ENCODE peak calls at places on chromosomes 16 and 17, in nine cellular contexts. A is heart left ventricle; U is BE2C; E is effector memory CD4-positive, alpha-beta T cell; R is kidney; S is fibroblast of lung; I is keratinocyte; C is K562; Z is colonic mucosa. M is an unnamed sample. For H3K9me3 and H3K4me1, the result is how much of the 10 kb centered on the place peaks cover.

GRCh38 chr17:57808882-57809281 is 41.0 kb downstream of the MRPS23 start:
- DNase-seq in U (no peak), Z (no peak), E (no peak), I (no peak), C (no peak), S (no peak), A (no peak), R (no peak), M (no peak)

GRCh38 chr16:71794943-71795342 is 13.7 kb downstream of the AP1G1 start:
- DNase-seq in U (no peak), I (no peak), E (no peak), C (no peak), Z (no peak), S (no peak), A (no peak), R (no peak), M (no peak)

GRCh38 chr16:17776888-17777287 is 306.1 kb upstream of the XYLT1 start:
- DNase-seq in I (no peak), R (no peak), Z (no peak), U (no peak), E (no peak), S (no peak), A (no peak), C (no peak), M (no peak)

GRCh38 chr17:35372846-35373531 is 432 bp downstream of the SLFN11 start:
- DNase-seq in I (no peak), C (peak), E (no peak), R (peak), S (peak), U (no peak), Z (peak), A (peak), M (no peak)

GRCh38 chr16:68377667-68378420 is 67.0 kb downstream of the PRMT7 start:
- DNase-seq in C (no peak), U (peak), Z (no peak), I (no peak), R (no peak), S (no peak), A (no peak), E (no peak), M (no peak)

GRCh38 chr16:86634290-86634689 is 55.9 kb downstream of the FOXL1 start:
- DNase-seq in R (no peak), S (peak), C (peak), E (no peak), Z (no peak), I (no peak), A (no peak), U (no peak), M (no peak)

GRCh38 chr16:67632415-67633172 is 12.3 kb upstream of the CARMIL2 start:
- DNase-seq in Z (no peak), U (no peak), I (no peak), S (peak), E (no peak), R (no peak), C (no peak), A (peak), M (no peak)

GRCh38 chr17:42779304-42779941 is 987 bp upstream of the WNK4 start:
- DNase-seq in E (no peak), Z (peak), R (peak), A (no peak), U (no peak), S (no peak), C (no peak), I (no peak), M (no peak)

GRCh38 chr16:55913717-55914116 is 38.5 kb upstream of the CES5A start:
- DNase-seq in E (no peak), I (peak), A (no peak), C (no peak), R (no peak), U (no peak), S (no peak), Z (no peak), M (no peak)

GRCh38 chr17:4537451-4538235 is 17.5 kb downstream of the MYBBP1A start:
- DNase-seq in R (peak), A (peak), Z (no peak), C (no peak), E (no peak), U (no peak), S (no peak), I (no peak), M (no peak)

GRCh38 chr16:79564594-79565210 is 35.8 kb downstream of the MAF start:
- DNase-seq in A (no peak), Z (no peak), R (no peak), S (no peak), U (no peak), E (no peak), I (no peak), C (no peak), M (no peak)

DNA sequence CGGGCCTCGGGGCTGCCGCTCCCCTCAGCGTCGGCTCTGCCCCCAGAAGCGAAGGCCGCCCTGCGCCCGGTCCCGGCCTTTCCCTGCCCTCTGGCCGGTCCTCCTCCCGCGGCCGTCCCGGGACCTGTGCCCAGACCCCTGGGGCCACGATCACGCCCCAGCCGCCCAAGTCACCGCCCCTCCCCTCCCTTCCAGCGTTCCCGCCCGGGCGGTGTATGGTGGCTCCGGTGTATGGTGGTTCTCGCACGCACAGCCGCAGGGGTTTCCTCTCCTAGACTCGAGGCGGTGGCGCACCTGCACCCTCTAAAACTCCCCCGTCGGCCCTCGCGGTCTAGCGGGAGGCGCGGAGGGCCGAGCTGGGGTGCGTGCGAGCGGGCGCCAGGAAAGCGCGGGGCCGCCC is 10.0 kb downstream of the TIGD7 start:
- DNase-seq in S (no peak), C (no peak), A (peak), E (no peak), Z (no peak), I (no peak), R (no peak), U (no peak), M (no peak)
- H3K9me3 ChIP-seq in S (under half), C (under half), A (half or more), E (under half), Z (under half), I (under half), R (under half), U (under half), M (under half)

GRCh38 chr16:28151180-28151579 is 60.6 kb downstream of the XPO6 start:
- DNase-seq in Z (no peak), I (no peak), E (no peak), C (no peak), R (no peak), A (no peak), S (no peak), U (no peak), M (no peak)

GRCh38 chr16:28157768-28158535 is 53.8 kb downstream of the XPO6 start:
- DNase-seq in U (no peak), R (no peak), Z (no peak), I (no peak), E (no peak), C (no peak), A (no peak), S (peak), M (no peak)

GRCh38 chr16:28156031-28156680 is 55.6 kb downstream of the XPO6 start:
- DNase-seq in I (no peak), R (no peak), U (no peak), Z (no peak), S (no peak), A (no peak), E (no peak), C (no peak), M (no peak)

DNA sequence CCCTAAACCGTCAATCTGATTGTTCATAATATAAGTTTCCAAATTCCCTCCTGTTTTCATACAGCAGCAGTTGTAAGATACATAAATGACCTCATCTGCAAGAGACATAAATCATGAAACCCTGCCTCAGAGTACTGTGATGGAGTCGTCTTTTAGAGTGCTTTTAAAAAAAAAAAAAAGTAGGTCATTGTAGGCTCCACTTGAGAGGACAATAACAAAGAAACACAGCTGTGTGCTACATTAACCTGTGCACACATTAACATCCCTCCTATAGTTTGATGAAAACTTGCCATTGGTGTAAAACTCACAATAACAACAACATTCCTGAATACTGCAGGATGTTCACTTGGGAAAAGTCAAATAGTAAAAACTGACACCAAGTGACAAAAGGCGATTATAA is 56.5 kb downstream of the XPO6 start:
- DNase-seq in E (no peak), U (no peak), S (peak), C (no peak), I (no peak), A (no peak), R (no peak), Z (no peak), M (no peak)
- H3K4me1 ChIP-seq in E (under half), U (under half), S (under half), C (under half), I (under half), A (under half), R (under half), Z (under half), M (under half)

DNA sequence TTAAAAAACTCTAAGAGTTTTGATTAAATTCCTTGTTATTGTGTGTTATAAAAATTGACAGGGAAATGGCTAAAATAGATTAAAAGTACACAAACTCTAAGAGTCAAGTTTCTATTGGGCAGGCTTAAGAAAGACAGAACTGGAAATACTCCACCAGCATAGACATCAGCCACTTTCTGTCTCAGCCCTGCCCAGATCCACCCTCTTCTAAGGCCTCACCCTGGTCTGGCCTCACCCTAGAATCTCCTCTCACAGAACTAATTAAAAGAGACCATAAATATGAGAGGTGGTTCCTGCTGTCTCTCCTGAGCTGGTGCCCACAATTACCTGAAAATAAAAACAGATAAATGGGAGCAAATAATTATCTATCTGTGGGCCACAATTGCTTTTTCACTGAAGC is 1951.0 kb downstream of the TP53TG3F start:
- DNase-seq in A (no peak), U (no peak), S (no peak), I (no peak), R (no peak), C (no peak), Z (no peak), E (no peak), M (no peak)
- H3K9me3 ChIP-seq in A (under half), U (under half), S (under half), I (under half), R (under half), C (under half), Z (under half), E (under half), M (under half)

GRCh38 chr17:78791840-78792709 is 10.0 kb upstream of the CYTH1 start:
- DNase-seq in A (no peak), C (no peak), E (no peak), Z (no peak), S (no peak), U (no peak), R (peak), I (no peak), M (no peak)
- H3K4me1 ChIP-seq in A (under half), C (under half), E (under half), Z (under half), S (under half), U (under half), R (under half), I (under half), M (under half)

GRCh38 chr17:74391771-74392170 is 24.5 kb downstream of the GPR142 start:
- DNase-seq in R (no peak), S (no peak), A (no peak), Z (no peak), U (no peak), I (no peak), E (no peak), C (no peak), M (no peak)
- H3K9me3 ChIP-seq in R (under half), S (under half), A (under half), Z (under half), U (under half), I (under half), E (under half), C (under half), M (under half)

DNA sequence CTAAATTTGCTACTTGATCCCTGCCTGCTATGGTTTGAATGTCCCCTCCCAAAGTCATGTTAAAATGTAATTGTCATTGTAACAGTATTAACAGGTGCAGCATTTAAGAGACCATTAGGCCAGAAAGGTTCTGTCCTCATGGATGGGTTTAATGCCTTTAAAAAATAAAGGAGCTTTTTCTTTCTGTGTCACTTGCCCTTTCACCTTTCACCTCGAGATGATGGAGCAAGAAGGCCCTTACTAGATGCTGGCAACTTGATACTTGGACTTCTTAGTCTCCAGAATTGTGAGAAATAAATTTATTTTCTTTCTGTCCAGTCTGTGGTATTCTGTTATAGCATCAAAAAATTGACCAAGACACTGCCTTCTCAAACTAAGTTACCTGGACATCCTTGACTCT is 98.5 kb downstream of the BRIP1 start:
- DNase-seq in C (no peak), U (no peak), S (no peak), E (no peak), I (no peak), R (no peak), Z (no peak), A (no peak), M (no peak)
- H3K4me1 ChIP-seq in C (under half), U (under half), S (under half), E (under half), I (under half), R (under half), Z (under half), A (under half), M (under half)

M was measured in iPS DF 6.9.